ENCODE peak calls at places on chromosomes 1 and 21, in six cellular contexts. V is activated naive CD8-positive, alpha-beta T cell treated with anti-CD3 and anti-CD28 coated beads for 36 hours; W is GM12892; Q is NCI-H1092 treated with DMSO at 0.1 percent for 48 hours; T is endothelial cell; E is PC-9. K is an unnamed sample.

GRCh38 chr1:228647523-228648444 is 87.5 kb upstream of the RHOU start:
- DNase-seq in E (peak), T (peak), W (peak), Q (peak), V (peak), K (peak)

GRCh38 chr1:9009438-9010366 is 16.5 kb downstream of the SLC2A7 start:
- DNase-seq in Q (peak), E (peak), W (peak), T (peak), V (peak), K (peak)

GRCh38 chr1:203480084-203480483 is 4.5 kb downstream of the PRELP start:
- DNase-seq in T (no peak), V (no peak), W (no peak), Q (no peak), E (no peak), K (no peak)

GRCh38 chr1:209095627-209096595 is 487.6 kb upstream of the CAMK1G start:
- DNase-seq in E (peak), W (no peak), Q (no peak), T (no peak), V (no peak), K (peak)

GRCh38 chr1:109975718-109976117 is 8.8 kb upstream of the AHCYL1 start:
- DNase-seq in W (no peak), E (peak), V (no peak), Q (no peak), T (no peak), K (peak)

GRCh38 chr1:198620198-198620597 is 18.6 kb upstream of the PTPRC start:
- DNase-seq in Q (no peak), V (no peak), T (no peak), E (no peak), W (no peak), K (no peak)

GRCh38 chr1:7233646-7234470 is 448.6 kb downstream of the CAMTA1 start:
- DNase-seq in Q (no peak), E (no peak), W (no peak), V (no peak), T (no peak), K (no peak)

GRCh38 chr21:35508389-35508888 is 459.3 kb upstream of the RUNX1 start:
- DNase-seq in T (peak), V (no peak), Q (no peak), E (peak), W (no peak), K (peak)

GRCh38 chr1:245448858-245449534 is 294.2 kb downstream of the KIF26B start:
- DNase-seq in W (no peak), E (no peak), T (no peak), Q (peak), V (no peak), K (peak)

GRCh38 chr1:83673287-83673686 is 325.6 kb downstream of the TTLL7 start:
- DNase-seq in E (no peak), T (no peak), Q (no peak), V (no peak), W (no peak), K (no peak)

GRCh38 chr1:164783778-164784555 is 225.0 kb downstream of the PBX1 start:
- DNase-seq in Q (no peak), W (no peak), E (no peak), T (no peak), V (no peak), K (no peak)

GRCh38 chr21:44313451-44313850 is 13.6 kb downstream of the PFKL start:
- DNase-seq in Q (no peak), E (no peak), W (no peak), V (no peak), T (no peak), K (no peak)

GRCh38 chr1:16718908-16719533 is 21.3 kb upstream of the RNU1-4 start:
- DNase-seq in V (no peak), Q (no peak), W (no peak), T (peak), E (no peak), K (no peak)

GRCh38 chr1:27539901-27540861 is 50.2 kb upstream of the WASF2 start:
- DNase-seq in E (peak), V (no peak), W (no peak), Q (peak), T (no peak), K (peak)

GRCh38 chr1:61441723-61442262 is 283.1 kb downstream of the TM2D1 start:
- DNase-seq in T (no peak), Q (no peak), W (no peak), V (no peak), E (no peak), K (no peak)

K was measured in bronchial epithelial cell.